ENCODE peak calls at places on chromosomes 3 and 15, in five cellular contexts. One of them, this sample, is unnamed.

GRCh38 chr3:150765949-150766720 is 3.2 kb upstream of the SIAH2 start:
- DNase-seq in thyroid gland: no peak
- DNase-seq in lower leg skin: no peak
- DNase-seq in prostate gland: no peak
- DNase-seq in GM12891: no peak
- DNase-seq in this sample: no peak

GRCh38 chr3:46695177-46695961 is 1.9 kb upstream of the ALS2CL start:
- DNase-seq in prostate gland: no peak
- DNase-seq in thyroid gland: peak
- DNase-seq in GM12891: no peak
- DNase-seq in lower leg skin: peak
- DNase-seq in this sample: no peak

GRCh38 chr3:170178631-170179030 is 2.9 kb downstream of the PHC3 start:
- DNase-seq in GM12891: peak
- DNase-seq in prostate gland: no peak
- DNase-seq in lower leg skin: no peak
- DNase-seq in thyroid gland: no peak
- DNase-seq in this sample: no peak

GRCh38 chr15:85414991-85415390 is 34.6 kb downstream of the AKAP13 start:
- DNase-seq in prostate gland: no peak
- DNase-seq in lower leg skin: no peak
- DNase-seq in thyroid gland: no peak
- DNase-seq in GM12891: no peak
- DNase-seq in this sample: peak

GRCh38 chr3:354433-354832 is 157.9 kb downstream of the CHL1 start:
- DNase-seq in GM12891: no peak
- DNase-seq in prostate gland: peak
- DNase-seq in thyroid gland: peak
- DNase-seq in lower leg skin: peak
- DNase-seq in this sample: no peak

GRCh38 chr3:66693461-66693912 is 192.7 kb upstream of the LRIG1 start:
- DNase-seq in thyroid gland: peak
- DNase-seq in prostate gland: peak
- DNase-seq in GM12891: no peak
- DNase-seq in lower leg skin: no peak
- DNase-seq in this sample: no peak

GRCh38 chr3:139123377-139124095 is 78.8 kb upstream of the PRR23C start:
- DNase-seq in GM12891: no peak
- DNase-seq in thyroid gland: no peak
- DNase-seq in prostate gland: no peak
- DNase-seq in lower leg skin: peak
- DNase-seq in this sample: no peak

GRCh38 chr3:73813291-73813977 is 188.7 kb upstream of the PDZRN3 start:
- DNase-seq in prostate gland: peak
- DNase-seq in lower leg skin: no peak
- DNase-seq in GM12891: no peak
- DNase-seq in thyroid gland: no peak
- DNase-seq in this sample: no peak

GRCh38 chr3:74832925-74833324 is 218.5 kb upstream of the CNTN3 start:
- DNase-seq in lower leg skin: no peak
- DNase-seq in prostate gland: no peak
- DNase-seq in GM12891: no peak
- DNase-seq in thyroid gland: no peak
- DNase-seq in this sample: no peak

GRCh38 chr3:193732391-193732790 is 139.4 kb downstream of the OPA1 start:
- DNase-seq in thyroid gland: no peak
- DNase-seq in lower leg skin: no peak
- DNase-seq in prostate gland: no peak
- DNase-seq in GM12891: no peak
- DNase-seq in this sample: no peak

GRCh38 chr3:194134231-194134756 is 1.7 kb upstream of the HES1 start:
- DNase-seq in lower leg skin: peak
- DNase-seq in prostate gland: peak
- DNase-seq in thyroid gland: peak
- DNase-seq in GM12891: no peak
- DNase-seq in this sample: peak

GRCh38 chr15:93983501-93983900 is 247.9 kb upstream of the MCTP2 start:
- DNase-seq in GM12891: no peak
- DNase-seq in prostate gland: no peak
- DNase-seq in thyroid gland: no peak
- DNase-seq in lower leg skin: no peak
- DNase-seq in this sample: no peak

GRCh38 chr3:156670077-156670476 is 4.3 kb upstream of the TIPARP start:
- DNase-seq in lower leg skin: no peak
- DNase-seq in prostate gland: no peak
- DNase-seq in GM12891: no peak
- DNase-seq in thyroid gland: no peak
- DNase-seq in this sample: no peak

GRCh38 chr3:44326035-44326434 is 12.5 kb upstream of the TCAIM start:
- DNase-seq in thyroid gland: no peak
- DNase-seq in prostate gland: no peak
- DNase-seq in GM12891: no peak
- DNase-seq in lower leg skin: no peak
- DNase-seq in this sample: no peak

GRCh38 chr15:71549697-71550096 is 260.7 kb upstream of the NR2E3 start:
- DNase-seq in GM12891: no peak
- DNase-seq in prostate gland: peak
- DNase-seq in lower leg skin: no peak
- DNase-seq in thyroid gland: no peak
- DNase-seq in this sample: no peak

GRCh38 chr15:29821416-29822099 is 710 bp downstream of the TJP1 start:
- DNase-seq in prostate gland: peak
- DNase-seq in lower leg skin: peak
- DNase-seq in thyroid gland: peak
- DNase-seq in GM12891: no peak
- DNase-seq in this sample: peak

GRCh38 chr3:72746412-72747411 is 101.5 kb downstream of the SHQ1 start:
- DNase-seq in lower leg skin: no peak
- DNase-seq in thyroid gland: no peak
- DNase-seq in GM12891: no peak
- DNase-seq in prostate gland: peak
- DNase-seq in this sample: no peak

GRCh38 chr3:99862208-99862607 is 44.5 kb downstream of the CMSS1 start:
- DNase-seq in lower leg skin: no peak
- DNase-seq in GM12891: no peak
- DNase-seq in thyroid gland: no peak
- DNase-seq in prostate gland: no peak
- DNase-seq in this sample: no peak

GRCh38 chr3:168604767-168605166 is 509.0 kb upstream of the GOLIM4 start:
- DNase-seq in GM12891: no peak
- DNase-seq in prostate gland: no peak
- DNase-seq in thyroid gland: no peak
- DNase-seq in lower leg skin: no peak
- DNase-seq in this sample: no peak

GRCh38 chr3:41277790-41278465 is 78.6 kb downstream of the CTNNB1 start:
- DNase-seq in GM12891: no peak
- DNase-seq in lower leg skin: no peak
- DNase-seq in thyroid gland: no peak
- DNase-seq in prostate gland: no peak
- DNase-seq in this sample: no peak

DNA sequence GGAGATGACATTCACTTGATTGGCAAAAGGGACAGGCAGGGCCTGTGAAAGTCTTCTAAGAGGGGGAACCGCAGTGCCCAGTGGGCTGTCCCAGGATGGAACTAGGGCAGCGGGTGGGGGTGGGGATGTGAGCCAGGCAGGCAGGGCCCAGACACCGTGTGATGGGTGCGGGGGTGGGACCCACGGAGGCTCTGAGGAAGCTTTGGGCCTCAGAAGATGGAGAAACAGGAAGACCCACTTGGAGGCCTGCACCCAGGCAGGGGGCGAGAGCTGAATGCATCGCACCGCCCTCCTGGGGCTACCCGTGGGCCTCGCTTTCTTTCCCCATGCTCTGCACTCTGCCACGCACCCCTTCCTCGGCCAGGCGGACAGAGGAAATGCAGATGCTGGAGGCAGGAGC is 32.9 kb upstream of the ACAD9 start:
- DNase-seq in lower leg skin: no peak
- DNase-seq in thyroid gland: no peak
- DNase-seq in prostate gland: no peak
- DNase-seq in GM12891: no peak
- DNase-seq in this sample: peak
- TF ChIP-seq POLR2A in lower leg skin: no peak
- TF ChIP-seq POLR2A in thyroid gland: no peak
- TF ChIP-seq POLR2A in prostate gland: no peak
- TF ChIP-seq POLR2A in GM12891: no peak
- TF ChIP-seq POLR2A in this sample: no peak

GRCh38 chr3:132134611-132135010 is 99.8 kb upstream of the CPNE4 start:
- DNase-seq in prostate gland: no peak
- DNase-seq in lower leg skin: no peak
- DNase-seq in thyroid gland: no peak
- DNase-seq in GM12891: no peak
- DNase-seq in this sample: no peak
- TF ChIP-seq POLR2A in prostate gland: no peak
- TF ChIP-seq POLR2A in lower leg skin: no peak
- TF ChIP-seq POLR2A in thyroid gland: no peak
- TF ChIP-seq POLR2A in GM12891: no peak
- TF ChIP-seq POLR2A in this sample: no peak

DNA sequence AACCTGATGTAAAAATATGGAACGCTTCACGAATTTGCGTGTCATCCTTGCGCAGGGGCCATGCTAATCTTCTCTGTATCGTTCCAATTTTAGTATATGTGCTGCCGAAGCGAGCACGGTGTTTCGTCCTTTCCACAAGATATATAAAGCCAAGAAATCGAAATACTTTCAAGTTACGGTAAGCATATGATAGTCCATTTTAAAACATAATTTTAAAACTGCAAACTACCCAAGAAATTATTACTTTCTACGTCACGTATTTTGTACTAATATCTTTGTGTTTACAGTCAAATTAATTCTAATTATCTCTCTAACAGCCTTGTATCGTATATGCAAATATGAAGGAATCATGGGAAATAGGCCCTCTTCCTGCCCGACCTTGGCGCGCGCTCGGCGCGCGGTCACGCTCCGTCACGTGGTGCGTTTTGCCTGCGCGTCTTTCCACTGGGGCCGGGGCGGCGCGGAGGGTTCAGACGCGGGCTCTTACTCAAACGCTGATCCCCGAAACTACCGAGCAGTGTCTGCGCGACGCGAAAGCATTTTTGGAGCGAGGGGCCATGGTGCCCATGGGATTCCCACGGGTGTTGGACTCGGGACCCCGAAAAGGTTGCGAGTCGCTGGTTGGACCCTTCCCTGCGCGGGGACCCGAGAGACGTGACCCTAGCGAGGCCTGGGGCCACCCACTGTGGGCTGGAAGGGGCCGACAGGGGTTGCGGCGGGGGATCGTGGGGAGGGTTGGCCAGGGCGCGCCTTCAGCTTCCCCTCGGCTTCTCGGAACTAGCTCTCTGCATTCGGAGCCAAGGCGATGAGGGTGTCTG is at the start of gene RNU6-1:
- DNase-seq in GM12891: no peak
- DNase-seq in lower leg skin: peak
- DNase-seq in prostate gland: peak
- DNase-seq in thyroid gland: peak
- DNase-seq in this sample: peak
- TF ChIP-seq POLR2A in GM12891: peak
- TF ChIP-seq POLR2A in lower leg skin: peak
- TF ChIP-seq POLR2A in prostate gland: peak
- TF ChIP-seq POLR2A in thyroid gland: no peak
- TF ChIP-seq POLR2A in this sample: peak

GRCh38 chr15:31345606-31346366 is 19.2 kb downstream of the KLF13 start:
- DNase-seq in lower leg skin: no peak
- DNase-seq in GM12891: no peak
- DNase-seq in thyroid gland: no peak
- DNase-seq in prostate gland: no peak
- DNase-seq in this sample: no peak

GRCh38 chr15:31346367-31347066 is 19.9 kb downstream of the KLF13 start:
- DNase-seq in prostate gland: no peak
- DNase-seq in GM12891: no peak
- DNase-seq in lower leg skin: no peak
- DNase-seq in thyroid gland: no peak
- DNase-seq in this sample: no peak

GRCh38 chr15:31343831-31344230 is 17.2 kb downstream of the KLF13 start:
- DNase-seq in prostate gland: no peak
- DNase-seq in thyroid gland: peak
- DNase-seq in GM12891: no peak
- DNase-seq in lower leg skin: no peak
- DNase-seq in this sample: no peak

GRCh38 chr15:31344266-31344665 is 17.6 kb downstream of the KLF13 start:
- DNase-seq in GM12891: no peak
- DNase-seq in thyroid gland: peak
- DNase-seq in prostate gland: no peak
- DNase-seq in lower leg skin: no peak
- DNase-seq in this sample: no peak

GRCh38 chr15:31344824-31345605 is 18.4 kb downstream of the KLF13 start:
- DNase-seq in prostate gland: no peak
- DNase-seq in thyroid gland: peak
- DNase-seq in GM12891: no peak
- DNase-seq in lower leg skin: no peak
- DNase-seq in this sample: no peak
- TF ChIP-seq POLR2A in prostate gland: no peak
- TF ChIP-seq POLR2A in thyroid gland: no peak
- TF ChIP-seq POLR2A in GM12891: peak
- TF ChIP-seq POLR2A in lower leg skin: no peak
- TF ChIP-seq POLR2A in this sample: no peak

GRCh38 chr3:49015072-49015471 is 3.3 kb downstream of the DALRD3 start:
- DNase-seq in thyroid gland: no peak
- DNase-seq in GM12891: no peak
- DNase-seq in prostate gland: no peak
- DNase-seq in lower leg skin: no peak
- DNase-seq in this sample: no peak
- TF ChIP-seq POLR2A in thyroid gland: no peak
- TF ChIP-seq POLR2A in GM12891: peak
- TF ChIP-seq POLR2A in prostate gland: no peak
- TF ChIP-seq POLR2A in lower leg skin: no peak
- TF ChIP-seq POLR2A in this sample: no peak

GRCh38 chr3:196192036-196193001 is 18.9 kb downstream of the ZDHHC19 start:
- DNase-seq in thyroid gland: no peak
- DNase-seq in lower leg skin: no peak
- DNase-seq in prostate gland: peak
- DNase-seq in GM12891: no peak
- DNase-seq in this sample: peak

GRCh38 chr3:196184881-196185280 is 26.3 kb downstream of the ZDHHC19 start:
- DNase-seq in prostate gland: no peak
- DNase-seq in lower leg skin: no peak
- DNase-seq in thyroid gland: no peak
- DNase-seq in GM12891: no peak
- DNase-seq in this sample: no peak

GRCh38 chr3:196189608-196190347 is 21.4 kb downstream of the ZDHHC19 start:
- DNase-seq in lower leg skin: no peak
- DNase-seq in prostate gland: no peak
- DNase-seq in GM12891: no peak
- DNase-seq in thyroid gland: no peak
- DNase-seq in this sample: no peak

GRCh38 chr3:196181127-196181546 is 30.1 kb downstream of the ZDHHC19 start:
- DNase-seq in lower leg skin: no peak
- DNase-seq in thyroid gland: no peak
- DNase-seq in prostate gland: no peak
- DNase-seq in GM12891: no peak
- DNase-seq in this sample: no peak

GRCh38 chr3:196186661-196187573 is 24.3 kb downstream of the ZDHHC19 start:
- DNase-seq in prostate gland: no peak
- DNase-seq in lower leg skin: no peak
- DNase-seq in GM12891: no peak
- DNase-seq in thyroid gland: no peak
- DNase-seq in this sample: no peak
- TF ChIP-seq POLR2A in prostate gland: no peak
- TF ChIP-seq POLR2A in lower leg skin: no peak
- TF ChIP-seq POLR2A in GM12891: no peak
- TF ChIP-seq POLR2A in thyroid gland: no peak
- TF ChIP-seq POLR2A in this sample: no peak